ENCODE peak calls at places on chromosomes 3 and 15, in nine cellular contexts. One of them, this sample, is unnamed.
A peak's percentile ranks its signal among the peaks of the same experiment; 100 is the strongest.

GRCh38 chr3:38843898-38844297 is 27.9 kb upstream of the SCN10A start:
- DNase-seq in T-helper 2 cell: no peak
- DNase-seq in T-helper 9 cell: no peak
- DNase-seq in pons: peak; percentile 34
- DNase-seq in T1000: no peak
- DNase-seq in retinal pigment epithelial cell: no peak
- DNase-seq in progenitor cell of endocrine pancreas: no peak
- DNase-seq in HS-5: no peak
- DNase-seq in heart left ventricle: no peak
- DNase-seq in this sample: no peak

GRCh38 chr3:187230011-187230410 is 32.7 kb downstream of the RTP1 start:
- DNase-seq in T-helper 2 cell: no peak
- DNase-seq in retinal pigment epithelial cell: no peak
- DNase-seq in T1000: no peak
- DNase-seq in progenitor cell of endocrine pancreas: no peak
- DNase-seq in heart left ventricle: no peak
- DNase-seq in HS-5: no peak
- DNase-seq in T-helper 9 cell: no peak
- DNase-seq in pons: no peak
- DNase-seq in this sample: no peak

GRCh38 chr3:74435631-74436030 is 178.8 kb downstream of the CNTN3 start:
- DNase-seq in pons: no peak
- DNase-seq in progenitor cell of endocrine pancreas: no peak
- DNase-seq in T-helper 9 cell: no peak
- DNase-seq in T-helper 2 cell: no peak
- DNase-seq in HS-5: no peak
- DNase-seq in heart left ventricle: no peak
- DNase-seq in retinal pigment epithelial cell: no peak
- DNase-seq in T1000: no peak
- DNase-seq in this sample: no peak

GRCh38 chr15:68823561-68823960 is 2.9 kb upstream of the ANP32A start:
- DNase-seq in pons: no peak
- DNase-seq in HS-5: no peak
- DNase-seq in retinal pigment epithelial cell: no peak
- DNase-seq in heart left ventricle: no peak
- DNase-seq in T-helper 2 cell: no peak
- DNase-seq in T-helper 9 cell: no peak
- DNase-seq in T1000: no peak
- DNase-seq in progenitor cell of endocrine pancreas: no peak
- DNase-seq in this sample: no peak

GRCh38 chr15:78007211-78007956 is 70.1 kb downstream of the TBC1D2B start:
- DNase-seq in retinal pigment epithelial cell: no peak
- DNase-seq in T1000: no peak
- DNase-seq in T-helper 9 cell: no peak
- DNase-seq in T-helper 2 cell: no peak
- DNase-seq in progenitor cell of endocrine pancreas: no peak
- DNase-seq in heart left ventricle: no peak
- DNase-seq in HS-5: no peak
- DNase-seq in pons: no peak
- DNase-seq in this sample: no peak

GRCh38 chr3:51550080-51550819 is 11.7 kb downstream of the RAD54L2 start:
- DNase-seq in pons: no peak
- DNase-seq in progenitor cell of endocrine pancreas: no peak
- DNase-seq in T1000: no peak
- DNase-seq in T-helper 9 cell: no peak
- DNase-seq in HS-5: no peak
- DNase-seq in retinal pigment epithelial cell: no peak
- DNase-seq in T-helper 2 cell: no peak
- DNase-seq in heart left ventricle: no peak
- DNase-seq in this sample: no peak

GRCh38 chr3:127441764-127442163 is 148.8 kb downstream of the TPRA1 start:
- DNase-seq in heart left ventricle: no peak
- DNase-seq in T1000: no peak
- DNase-seq in T-helper 2 cell: no peak
- DNase-seq in HS-5: no peak
- DNase-seq in retinal pigment epithelial cell: no peak
- DNase-seq in T-helper 9 cell: no peak
- DNase-seq in pons: no peak
- DNase-seq in progenitor cell of endocrine pancreas: no peak
- DNase-seq in this sample: no peak

GRCh38 chr3:128495435-128495970 is 2.5 kb upstream of the GATA2 start:
- DNase-seq in retinal pigment epithelial cell: no peak
- DNase-seq in HS-5: no peak
- DNase-seq in pons: no peak
- DNase-seq in progenitor cell of endocrine pancreas: no peak
- DNase-seq in T1000: no peak
- DNase-seq in T-helper 9 cell: no peak
- DNase-seq in T-helper 2 cell: no peak
- DNase-seq in heart left ventricle: no peak
- DNase-seq in this sample: no peak

GRCh38 chr3:77467702-77468407 is 428.0 kb downstream of the ROBO2 start:
- DNase-seq in heart left ventricle: peak; percentile 50
- DNase-seq in T-helper 9 cell: no peak
- DNase-seq in T1000: no peak
- DNase-seq in retinal pigment epithelial cell: no peak
- DNase-seq in pons: no peak
- DNase-seq in HS-5: no peak
- DNase-seq in T-helper 2 cell: no peak
- DNase-seq in progenitor cell of endocrine pancreas: no peak
- DNase-seq in this sample: peak; percentile 91

GRCh38 chr15:83036253-83036652 is 24.8 kb upstream of the C15orf40 start:
- DNase-seq in T1000: no peak
- DNase-seq in retinal pigment epithelial cell: no peak
- DNase-seq in pons: no peak
- DNase-seq in heart left ventricle: no peak
- DNase-seq in HS-5: no peak
- DNase-seq in progenitor cell of endocrine pancreas: no peak
- DNase-seq in T-helper 2 cell: no peak
- DNase-seq in T-helper 9 cell: no peak
- DNase-seq in this sample: no peak

GRCh38 chr3:25259871-25260270 is 168.2 kb upstream of the RARB start:
- DNase-seq in T1000: peak; percentile 9
- DNase-seq in T-helper 2 cell: no peak
- DNase-seq in pons: peak; percentile 12
- DNase-seq in T-helper 9 cell: no peak
- DNase-seq in heart left ventricle: no peak
- DNase-seq in progenitor cell of endocrine pancreas: no peak
- DNase-seq in HS-5: no peak
- DNase-seq in retinal pigment epithelial cell: no peak
- DNase-seq in this sample: no peak

GRCh38 chr3:24725514-24726255 is 231.0 kb upstream of the THRB start:
- DNase-seq in retinal pigment epithelial cell: no peak
- DNase-seq in T-helper 9 cell: no peak
- DNase-seq in progenitor cell of endocrine pancreas: no peak
- DNase-seq in T1000: no peak
- DNase-seq in heart left ventricle: no peak
- DNase-seq in HS-5: no peak
- DNase-seq in pons: no peak
- DNase-seq in T-helper 2 cell: no peak
- DNase-seq in this sample: no peak

GRCh38 chr3:127451321-127451720 is 139.2 kb downstream of the TPRA1 start:
- DNase-seq in retinal pigment epithelial cell: no peak
- DNase-seq in progenitor cell of endocrine pancreas: no peak
- DNase-seq in T1000: no peak
- DNase-seq in T-helper 2 cell: no peak
- DNase-seq in pons: no peak
- DNase-seq in T-helper 9 cell: no peak
- DNase-seq in heart left ventricle: no peak
- DNase-seq in HS-5: no peak
- DNase-seq in this sample: no peak

GRCh38 chr3:99957086-99957821 is 139.6 kb downstream of the CMSS1 start:
- DNase-seq in HS-5: no peak
- DNase-seq in T1000: no peak
- DNase-seq in retinal pigment epithelial cell: peak; percentile 53
- DNase-seq in heart left ventricle: no peak
- DNase-seq in T-helper 2 cell: no peak
- DNase-seq in progenitor cell of endocrine pancreas: no peak
- DNase-seq in T-helper 9 cell: no peak
- DNase-seq in pons: no peak
- DNase-seq in this sample: no peak

GRCh38 chr3:150840733-150841515 is 64.3 kb downstream of the MINDY4B start:
- DNase-seq in progenitor cell of endocrine pancreas: no peak
- DNase-seq in T1000: no peak
- DNase-seq in retinal pigment epithelial cell: no peak
- DNase-seq in HS-5: no peak
- DNase-seq in T-helper 2 cell: no peak
- DNase-seq in heart left ventricle: no peak
- DNase-seq in pons: no peak
- DNase-seq in T-helper 9 cell: no peak
- DNase-seq in this sample: no peak

GRCh38 chr15:36449662-36450145 is 129.7 kb upstream of the CDIN1 start:
- DNase-seq in retinal pigment epithelial cell: no peak
- DNase-seq in T1000: no peak
- DNase-seq in T-helper 2 cell: no peak
- DNase-seq in HS-5: no peak
- DNase-seq in pons: no peak
- DNase-seq in heart left ventricle: no peak
- DNase-seq in T-helper 9 cell: no peak
- DNase-seq in progenitor cell of endocrine pancreas: no peak
- DNase-seq in this sample: no peak

GRCh38 chr15:93865610-93866009 is 365.8 kb upstream of the MCTP2 start:
- DNase-seq in HS-5: no peak
- DNase-seq in heart left ventricle: peak; percentile 49
- DNase-seq in pons: no peak
- DNase-seq in T1000: no peak
- DNase-seq in progenitor cell of endocrine pancreas: no peak
- DNase-seq in T-helper 9 cell: no peak
- DNase-seq in retinal pigment epithelial cell: no peak
- DNase-seq in T-helper 2 cell: no peak
- DNase-seq in this sample: no peak